ENCODE peak calls at places on chromosomes 16 and 17, in five cellular contexts. G is colonic mucosa, V is choroid plexus epithelial cell, M is uterus, E is left lung. Y is an unnamed sample.

GRCh38 chr16:53091508-53092211 is 36.9 kb downstream of the CHD9 start:
- DNase-seq in G (peak), V (peak), M (peak), E (peak), Y (peak)

GRCh38 chr16:89530401-89531381 is 22.5 kb downstream of the SPG7 start:
- DNase-seq in G (no peak), V (no peak), M (no peak), E (no peak), Y (no peak)

GRCh38 chr17:77068915-77069314 is 71.9 kb upstream of the SEC14L1 start:
- DNase-seq in G (no peak), V (no peak), M (no peak), E (no peak), Y (no peak)

GRCh38 chr17:79028496-79029326 is 4.7 kb downstream of the C1QTNF1 start:
- DNase-seq in G (no peak), V (no peak), M (peak), E (no peak), Y (no peak)

GRCh38 chr16:90077757-90078593 is 844 bp upstream of the PRDM7 start:
- DNase-seq in G (peak), V (peak), M (no peak), E (no peak), Y (peak)

GRCh38 chr16:4009177-4009576 is 107.1 kb downstream of the ADCY9 start:
- DNase-seq in G (no peak), V (no peak), M (no peak), E (no peak), Y (no peak)

GRCh38 chr17:36534881-36535668 is at the start of gene PIGW:
- DNase-seq in G (peak), V (peak), M (peak), E (peak), Y (peak)

GRCh38 chr16:88991813-88992350 is 14.9 kb upstream of the CBFA2T3 start:
- DNase-seq in G (no peak), V (no peak), M (no peak), E (no peak), Y (no peak)

GRCh38 chr16:3171181-3171854 is 16.7 kb upstream of the OR1F1 start:
- DNase-seq in G (no peak), V (no peak), M (no peak), E (no peak), Y (peak)

GRCh38 chr17:44267818-44268490 is at the start of gene SLC4A1:
- DNase-seq in G (no peak), V (no peak), M (no peak), E (no peak), Y (no peak)
- TF ChIP-seq CTCF in G (no peak), V (no peak), M (no peak), E (no peak), Y (no peak)

DNA sequence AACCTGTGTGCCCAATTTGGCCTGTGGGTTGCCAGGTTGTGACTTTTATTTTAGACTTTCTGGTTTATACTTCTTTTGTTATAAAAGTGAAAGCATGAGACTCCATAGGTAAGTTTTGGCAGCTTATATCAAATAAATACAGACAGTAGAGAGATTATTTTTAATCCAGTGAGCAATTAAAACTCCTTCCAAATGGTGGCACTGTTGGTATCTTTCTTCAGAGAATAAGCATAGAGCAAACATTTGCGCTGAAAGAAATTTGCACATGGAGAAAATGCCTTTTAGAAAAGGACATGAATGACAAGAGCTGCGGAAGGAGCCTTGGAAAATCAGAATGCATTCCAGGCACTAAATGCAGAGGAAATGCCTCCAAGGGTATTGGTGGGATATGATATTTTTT is 46.1 kb upstream of the DNAJA2 start:
- DNase-seq in G (no peak), V (peak), M (no peak), E (no peak), Y (no peak)
- TF ChIP-seq CTCF in G (no peak), V (peak), M (no peak), E (no peak), Y (no peak)

GRCh38 chr16:77437859-77438258 is 3.0 kb upstream of the ADAMTS18 start:
- DNase-seq in G (no peak), V (peak), M (no peak), E (no peak), Y (no peak)
- TF ChIP-seq CTCF in G (no peak), V (peak), M (no peak), E (no peak), Y (no peak)

DNA sequence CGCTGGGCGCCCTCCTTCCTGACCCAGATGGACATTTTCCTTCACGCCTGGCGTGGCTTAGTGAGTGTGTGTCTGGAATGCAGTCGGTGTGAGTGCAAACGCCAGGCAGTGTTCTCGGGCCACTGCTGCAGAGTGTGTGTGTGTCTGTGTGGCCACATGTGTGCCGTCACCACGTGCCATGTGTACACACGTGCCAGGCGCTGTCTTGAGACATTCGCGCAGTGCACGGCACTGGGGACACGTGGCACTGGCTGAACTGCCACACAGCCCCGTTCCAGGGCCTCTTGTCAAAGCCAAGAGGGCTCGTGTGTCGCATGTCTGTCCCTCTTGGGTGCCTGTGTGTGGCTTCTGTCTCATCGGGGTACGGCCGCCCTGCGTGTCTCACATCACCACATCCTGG is 28.8 kb downstream of the MAPK8IP3 start:
- DNase-seq in G (no peak), V (no peak), M (no peak), E (no peak), Y (no peak)
- TF ChIP-seq CTCF in G (no peak), V (no peak), M (no peak), E (no peak), Y (no peak)

GRCh38 chr17:74089869-74090464 is 113.5 kb upstream of the RPL38 start:
- DNase-seq in G (peak), V (peak), M (no peak), E (peak), Y (peak)
- TF ChIP-seq CTCF in G (peak), V (peak), M (no peak), E (peak), Y (peak)

GRCh38 chr17:49501496-49501895 is 6.4 kb downstream of the NGFR start:
- DNase-seq in G (no peak), V (no peak), M (no peak), E (no peak), Y (no peak)
- TF ChIP-seq CTCF in G (no peak), V (no peak), M (no peak), E (no peak), Y (no peak)

GRCh38 chr16:66273644-66274334 is 92.7 kb upstream of the CDH5 start:
- DNase-seq in G (no peak), V (peak), M (no peak), E (no peak), Y (no peak)
- TF ChIP-seq CTCF in G (no peak), V (peak), M (no peak), E (no peak), Y (no peak)

Y was measured in GM12865.